ENCODE peak calls at places on chromosomes 7 and 10, in five cellular contexts. One of them, this sample, is unnamed.

GRCh38 chr10:95906675-95907453 is 911 bp upstream of the CC2D2B start:
- DNase-seq in mucosa of descending colon: peak
- DNase-seq in fibroblast of mammary gland: peak
- DNase-seq in stimulated activated CD4-positive, alpha-beta T cell treated with anti-CD3 and anti-CD28 coated beads, Interleukin-1b, Interleukin-23, amount 100 ng/mL, for 4 hours: peak
- DNase-seq in Daoy: peak
- DNase-seq in this sample: peak

GRCh38 chr7:1755783-1756626 is 85.9 kb downstream of the ELFN1 start:
- DNase-seq in mucosa of descending colon: no peak
- DNase-seq in fibroblast of mammary gland: no peak
- DNase-seq in stimulated activated CD4-positive, alpha-beta T cell treated with anti-CD3 and anti-CD28 coated beads, Interleukin-1b, Interleukin-23, amount 100 ng/mL, for 4 hours: no peak
- DNase-seq in Daoy: no peak
- DNase-seq in this sample: no peak

GRCh38 chr10:129929343-129930297 is 34.5 kb downstream of the EBF3 start:
- DNase-seq in mucosa of descending colon: no peak
- DNase-seq in fibroblast of mammary gland: no peak
- DNase-seq in stimulated activated CD4-positive, alpha-beta T cell treated with anti-CD3 and anti-CD28 coated beads, Interleukin-1b, Interleukin-23, amount 100 ng/mL, for 4 hours: no peak
- DNase-seq in Daoy: no peak
- DNase-seq in this sample: no peak

GRCh38 chr10:119323085-119323670 is 115.8 kb downstream of the GRK5 start:
- DNase-seq in mucosa of descending colon: no peak
- DNase-seq in fibroblast of mammary gland: no peak
- DNase-seq in stimulated activated CD4-positive, alpha-beta T cell treated with anti-CD3 and anti-CD28 coated beads, Interleukin-1b, Interleukin-23, amount 100 ng/mL, for 4 hours: no peak
- DNase-seq in Daoy: no peak
- DNase-seq in this sample: no peak

GRCh38 chr10:21449288-21449966 is 76.1 kb downstream of the SKIDA1 start:
- DNase-seq in mucosa of descending colon: no peak
- DNase-seq in fibroblast of mammary gland: no peak
- DNase-seq in stimulated activated CD4-positive, alpha-beta T cell treated with anti-CD3 and anti-CD28 coated beads, Interleukin-1b, Interleukin-23, amount 100 ng/mL, for 4 hours: no peak
- DNase-seq in Daoy: no peak
- DNase-seq in this sample: no peak

GRCh38 chr10:72697711-72698110 is 5.8 kb downstream of the MCU start:
- DNase-seq in mucosa of descending colon: no peak
- DNase-seq in fibroblast of mammary gland: peak
- DNase-seq in stimulated activated CD4-positive, alpha-beta T cell treated with anti-CD3 and anti-CD28 coated beads, Interleukin-1b, Interleukin-23, amount 100 ng/mL, for 4 hours: no peak
- DNase-seq in Daoy: peak
- DNase-seq in this sample: no peak

GRCh38 chr10:77685494-77685893 is 47.9 kb upstream of the KCNMA1 start:
- DNase-seq in mucosa of descending colon: no peak
- DNase-seq in fibroblast of mammary gland: no peak
- DNase-seq in stimulated activated CD4-positive, alpha-beta T cell treated with anti-CD3 and anti-CD28 coated beads, Interleukin-1b, Interleukin-23, amount 100 ng/mL, for 4 hours: no peak
- DNase-seq in Daoy: no peak
- DNase-seq in this sample: no peak

GRCh38 chr10:6204341-6205191 is 1.8 kb downstream of the PFKFB3 start:
- DNase-seq in mucosa of descending colon: peak
- DNase-seq in fibroblast of mammary gland: peak
- DNase-seq in stimulated activated CD4-positive, alpha-beta T cell treated with anti-CD3 and anti-CD28 coated beads, Interleukin-1b, Interleukin-23, amount 100 ng/mL, for 4 hours: no peak
- DNase-seq in Daoy: peak
- DNase-seq in this sample: no peak

GRCh38 chr10:61257956-61258496 is 195.2 kb downstream of the TMEM26 start:
- DNase-seq in mucosa of descending colon: no peak
- DNase-seq in fibroblast of mammary gland: peak
- DNase-seq in stimulated activated CD4-positive, alpha-beta T cell treated with anti-CD3 and anti-CD28 coated beads, Interleukin-1b, Interleukin-23, amount 100 ng/mL, for 4 hours: no peak
- DNase-seq in Daoy: no peak
- DNase-seq in this sample: no peak

GRCh38 chr7:127189074-127189473 is 63.7 kb downstream of the GRM8 start:
- DNase-seq in mucosa of descending colon: no peak
- DNase-seq in fibroblast of mammary gland: no peak
- DNase-seq in stimulated activated CD4-positive, alpha-beta T cell treated with anti-CD3 and anti-CD28 coated beads, Interleukin-1b, Interleukin-23, amount 100 ng/mL, for 4 hours: no peak
- DNase-seq in Daoy: no peak
- DNase-seq in this sample: no peak

GRCh38 chr7:1053002-1053411 is 8.7 kb downstream of the GPR146 start:
- DNase-seq in mucosa of descending colon: no peak
- DNase-seq in fibroblast of mammary gland: no peak
- DNase-seq in stimulated activated CD4-positive, alpha-beta T cell treated with anti-CD3 and anti-CD28 coated beads, Interleukin-1b, Interleukin-23, amount 100 ng/mL, for 4 hours: no peak
- DNase-seq in Daoy: no peak
- DNase-seq in this sample: no peak

GRCh38 chr10:110323503-110323902 is 18.8 kb upstream of the SMNDC1 start:
- DNase-seq in mucosa of descending colon: no peak
- DNase-seq in fibroblast of mammary gland: peak
- DNase-seq in stimulated activated CD4-positive, alpha-beta T cell treated with anti-CD3 and anti-CD28 coated beads, Interleukin-1b, Interleukin-23, amount 100 ng/mL, for 4 hours: no peak
- DNase-seq in Daoy: peak
- DNase-seq in this sample: no peak

GRCh38 chr10:98267894-98268693 is at the start of gene LOXL4:
- DNase-seq in mucosa of descending colon: peak
- DNase-seq in fibroblast of mammary gland: peak
- DNase-seq in stimulated activated CD4-positive, alpha-beta T cell treated with anti-CD3 and anti-CD28 coated beads, Interleukin-1b, Interleukin-23, amount 100 ng/mL, for 4 hours: no peak
- DNase-seq in Daoy: no peak
- DNase-seq in this sample: peak

GRCh38 chr10:71433983-71434744 is 37.4 kb downstream of the CDH23 start:
- DNase-seq in mucosa of descending colon: no peak
- DNase-seq in fibroblast of mammary gland: no peak
- DNase-seq in stimulated activated CD4-positive, alpha-beta T cell treated with anti-CD3 and anti-CD28 coated beads, Interleukin-1b, Interleukin-23, amount 100 ng/mL, for 4 hours: no peak
- DNase-seq in Daoy: peak
- DNase-seq in this sample: no peak

GRCh38 chr7:44432381-44432977 is 58.0 kb downstream of the NUDCD3 start:
- DNase-seq in mucosa of descending colon: no peak
- DNase-seq in fibroblast of mammary gland: no peak
- DNase-seq in stimulated activated CD4-positive, alpha-beta T cell treated with anti-CD3 and anti-CD28 coated beads, Interleukin-1b, Interleukin-23, amount 100 ng/mL, for 4 hours: no peak
- DNase-seq in Daoy: no peak
- DNase-seq in this sample: no peak

GRCh38 chr7:69067397-69067796 is 530.9 kb upstream of the AUTS2 start:
- DNase-seq in mucosa of descending colon: no peak
- DNase-seq in fibroblast of mammary gland: peak
- DNase-seq in stimulated activated CD4-positive, alpha-beta T cell treated with anti-CD3 and anti-CD28 coated beads, Interleukin-1b, Interleukin-23, amount 100 ng/mL, for 4 hours: no peak
- DNase-seq in Daoy: no peak
- DNase-seq in this sample: no peak

GRCh38 chr10:133258818-133259602 is 17.7 kb downstream of the ADAM8 start:
- DNase-seq in mucosa of descending colon: peak
- DNase-seq in fibroblast of mammary gland: peak
- DNase-seq in stimulated activated CD4-positive, alpha-beta T cell treated with anti-CD3 and anti-CD28 coated beads, Interleukin-1b, Interleukin-23, amount 100 ng/mL, for 4 hours: peak
- DNase-seq in Daoy: peak
- DNase-seq in this sample: peak

GRCh38 chr10:62093863-62094291 is 174.8 kb downstream of the RTKN2 start:
- DNase-seq in mucosa of descending colon: no peak
- DNase-seq in fibroblast of mammary gland: peak
- DNase-seq in stimulated activated CD4-positive, alpha-beta T cell treated with anti-CD3 and anti-CD28 coated beads, Interleukin-1b, Interleukin-23, amount 100 ng/mL, for 4 hours: no peak
- DNase-seq in Daoy: peak
- DNase-seq in this sample: no peak

GRCh38 chr10:4945706-4946348 is 17.4 kb upstream of the AKR1C1 start:
- DNase-seq in mucosa of descending colon: no peak
- DNase-seq in fibroblast of mammary gland: peak
- DNase-seq in stimulated activated CD4-positive, alpha-beta T cell treated with anti-CD3 and anti-CD28 coated beads, Interleukin-1b, Interleukin-23, amount 100 ng/mL, for 4 hours: no peak
- DNase-seq in Daoy: no peak
- DNase-seq in this sample: no peak

GRCh38 chr10:57303567-57303966 is 942.5 kb upstream of the ZWINT start:
- DNase-seq in mucosa of descending colon: no peak
- DNase-seq in fibroblast of mammary gland: no peak
- DNase-seq in stimulated activated CD4-positive, alpha-beta T cell treated with anti-CD3 and anti-CD28 coated beads, Interleukin-1b, Interleukin-23, amount 100 ng/mL, for 4 hours: no peak
- DNase-seq in Daoy: no peak
- DNase-seq in this sample: no peak